ENCODE peak calls at places on chromosome 16, in six cellular contexts. One of them, this sample, is unnamed.

GRCh38 chr16:3829631-3830536 is 50.6 kb downstream of the CREBBP start:
- DNase-seq in lower leg skin: no peak
- DNase-seq in GM10248: no peak
- DNase-seq in ascending aorta: no peak
- DNase-seq in dorsolateral prefrontal cortex: no peak
- DNase-seq in GM12878: no peak
- DNase-seq in this sample: no peak

GRCh38 chr16:76612497-76612896 is 335.3 kb downstream of the CNTNAP4 start:
- DNase-seq in ascending aorta: no peak
- DNase-seq in GM10248: no peak
- DNase-seq in lower leg skin: no peak
- DNase-seq in dorsolateral prefrontal cortex: no peak
- DNase-seq in GM12878: no peak
- DNase-seq in this sample: no peak

GRCh38 chr16:14378131-14378551 is 251.9 kb downstream of the PARN start:
- DNase-seq in GM10248: no peak
- DNase-seq in ascending aorta: no peak
- DNase-seq in GM12878: no peak
- DNase-seq in dorsolateral prefrontal cortex: no peak
- DNase-seq in lower leg skin: no peak
- DNase-seq in this sample: no peak

GRCh38 chr16:12869681-12870427 is 31.5 kb upstream of the SHISA9 start:
- DNase-seq in GM10248: no peak
- DNase-seq in dorsolateral prefrontal cortex: no peak
- DNase-seq in lower leg skin: no peak
- DNase-seq in GM12878: no peak
- DNase-seq in ascending aorta: no peak
- DNase-seq in this sample: no peak

GRCh38 chr16:89409161-89409711 is 81.1 kb downstream of the ANKRD11 start:
- DNase-seq in GM10248: no peak
- DNase-seq in dorsolateral prefrontal cortex: no peak
- DNase-seq in ascending aorta: no peak
- DNase-seq in lower leg skin: no peak
- DNase-seq in GM12878: no peak
- DNase-seq in this sample: no peak

GRCh38 chr16:57743458-57743857 is 7.9 kb downstream of the KATNB1 start:
- DNase-seq in GM10248: no peak
- DNase-seq in dorsolateral prefrontal cortex: no peak
- DNase-seq in lower leg skin: no peak
- DNase-seq in ascending aorta: no peak
- DNase-seq in GM12878: no peak
- DNase-seq in this sample: no peak

GRCh38 chr16:69595127-69596036 is 29.6 kb downstream of the NFAT5 start:
- DNase-seq in GM12878: no peak
- DNase-seq in dorsolateral prefrontal cortex: no peak
- DNase-seq in GM10248: no peak
- DNase-seq in lower leg skin: no peak
- DNase-seq in ascending aorta: no peak
- DNase-seq in this sample: no peak

GRCh38 chr16:53545433-53545832 is 42.4 kb upstream of the AKTIP start:
- DNase-seq in GM12878: no peak
- DNase-seq in ascending aorta: no peak
- DNase-seq in lower leg skin: no peak
- DNase-seq in GM10248: no peak
- DNase-seq in dorsolateral prefrontal cortex: no peak
- DNase-seq in this sample: no peak

GRCh38 chr16:27230562-27230991 is 27.3 kb downstream of the KDM8 start:
- DNase-seq in lower leg skin: no peak
- DNase-seq in GM12878: no peak
- DNase-seq in dorsolateral prefrontal cortex: no peak
- DNase-seq in GM10248: no peak
- DNase-seq in ascending aorta: no peak
- DNase-seq in this sample: no peak

GRCh38 chr16:54193013-54193655 is 93.5 kb downstream of the IRX3 start:
- DNase-seq in ascending aorta: no peak
- DNase-seq in dorsolateral prefrontal cortex: no peak
- DNase-seq in GM10248: no peak
- DNase-seq in GM12878: no peak
- DNase-seq in lower leg skin: peak; percentile 75
- DNase-seq in this sample: no peak

GRCh38 chr16:79191933-79192332 is 408.6 kb downstream of the MAF start:
- DNase-seq in GM12878: no peak
- DNase-seq in ascending aorta: no peak
- DNase-seq in lower leg skin: no peak
- DNase-seq in dorsolateral prefrontal cortex: no peak
- DNase-seq in GM10248: no peak
- DNase-seq in this sample: no peak

GRCh38 chr16:49698416-49698815 is 157.5 kb downstream of the ZNF423 start:
- DNase-seq in dorsolateral prefrontal cortex: no peak
- DNase-seq in lower leg skin: no peak
- DNase-seq in GM12878: no peak
- DNase-seq in ascending aorta: no peak
- DNase-seq in GM10248: no peak
- DNase-seq in this sample: no peak

GRCh38 chr16:12087901-12088364 is 111.4 kb downstream of the SNX29 start:
- DNase-seq in dorsolateral prefrontal cortex: no peak
- DNase-seq in GM12878: no peak
- DNase-seq in lower leg skin: peak; percentile 79
- DNase-seq in GM10248: peak; percentile 44
- DNase-seq in ascending aorta: peak; percentile 55
- DNase-seq in this sample: no peak

GRCh38 chr16:64363039-64363438 is 758.8 kb downstream of the CDH11 start:
- DNase-seq in dorsolateral prefrontal cortex: no peak
- DNase-seq in ascending aorta: no peak
- DNase-seq in GM10248: no peak
- DNase-seq in GM12878: no peak
- DNase-seq in lower leg skin: no peak
- DNase-seq in this sample: no peak

GRCh38 chr16:74625500-74626350 is 18.8 kb upstream of the GLG1 start:
- DNase-seq in lower leg skin: no peak
- DNase-seq in GM12878: no peak
- DNase-seq in dorsolateral prefrontal cortex: no peak
- DNase-seq in ascending aorta: no peak
- DNase-seq in GM10248: no peak
- DNase-seq in this sample: no peak

GRCh38 chr16:6682142-6682811 is 650.4 kb upstream of the RBFOX1 start:
- DNase-seq in lower leg skin: peak; percentile 76
- DNase-seq in GM10248: no peak
- DNase-seq in dorsolateral prefrontal cortex: peak; percentile 38
- DNase-seq in ascending aorta: no peak
- DNase-seq in GM12878: no peak
- DNase-seq in this sample: no peak
- TF ChIP-seq CTCF in lower leg skin: no peak
- TF ChIP-seq CTCF in GM10248: peak; percentile 49
- TF ChIP-seq CTCF in dorsolateral prefrontal cortex: peak; percentile 58
- TF ChIP-seq CTCF in ascending aorta: no peak
- TF ChIP-seq CTCF in GM12878: peak; percentile 51
- TF ChIP-seq CTCF in this sample: no peak

GRCh38 chr16:56534847-56535383 is 15.1 kb upstream of the BBS2 start:
- DNase-seq in dorsolateral prefrontal cortex: no peak
- DNase-seq in GM12878: no peak
- DNase-seq in ascending aorta: no peak
- DNase-seq in lower leg skin: peak; percentile 26
- DNase-seq in GM10248: no peak
- DNase-seq in this sample: no peak

GRCh38 chr16:56538331-56538730 is 18.5 kb upstream of the BBS2 start:
- DNase-seq in lower leg skin: no peak
- DNase-seq in ascending aorta: no peak
- DNase-seq in GM10248: no peak
- DNase-seq in GM12878: no peak
- DNase-seq in dorsolateral prefrontal cortex: no peak
- DNase-seq in this sample: no peak

GRCh38 chr16:56530872-56531271 is 11.0 kb upstream of the BBS2 start:
- DNase-seq in dorsolateral prefrontal cortex: no peak
- DNase-seq in ascending aorta: no peak
- DNase-seq in lower leg skin: no peak
- DNase-seq in GM10248: no peak
- DNase-seq in GM12878: no peak
- DNase-seq in this sample: no peak

GRCh38 chr16:56532714-56533113 is 12.9 kb upstream of the BBS2 start:
- DNase-seq in lower leg skin: peak; percentile 48
- DNase-seq in dorsolateral prefrontal cortex: no peak
- DNase-seq in GM10248: no peak
- DNase-seq in ascending aorta: no peak
- DNase-seq in GM12878: no peak
- DNase-seq in this sample: no peak
- TF ChIP-seq CTCF in lower leg skin: no peak
- TF ChIP-seq CTCF in dorsolateral prefrontal cortex: no peak
- TF ChIP-seq CTCF in GM10248: no peak
- TF ChIP-seq CTCF in ascending aorta: no peak
- TF ChIP-seq CTCF in GM12878: no peak
- TF ChIP-seq CTCF in this sample: no peak

GRCh38 chr16:87463722-87464690 is 28.8 kb downstream of the ZCCHC14 start:
- DNase-seq in GM10248: peak; percentile 56
- DNase-seq in GM12878: no peak
- DNase-seq in ascending aorta: peak; percentile 81
- DNase-seq in lower leg skin: no peak
- DNase-seq in dorsolateral prefrontal cortex: no peak
- DNase-seq in this sample: no peak

GRCh38 chr16:87459027-87459426 is 33.8 kb downstream of the ZCCHC14 start:
- DNase-seq in GM12878: no peak
- DNase-seq in lower leg skin: no peak
- DNase-seq in GM10248: no peak
- DNase-seq in ascending aorta: no peak
- DNase-seq in dorsolateral prefrontal cortex: no peak
- DNase-seq in this sample: no peak

GRCh38 chr16:87459833-87460232 is 33.0 kb downstream of the ZCCHC14 start:
- DNase-seq in GM10248: no peak
- DNase-seq in GM12878: no peak
- DNase-seq in ascending aorta: no peak
- DNase-seq in dorsolateral prefrontal cortex: no peak
- DNase-seq in lower leg skin: no peak
- DNase-seq in this sample: no peak

GRCh38 chr16:87460936-87461335 is 31.9 kb downstream of the ZCCHC14 start:
- DNase-seq in GM10248: no peak
- DNase-seq in GM12878: no peak
- DNase-seq in dorsolateral prefrontal cortex: no peak
- DNase-seq in ascending aorta: no peak
- DNase-seq in lower leg skin: no peak
- DNase-seq in this sample: no peak

DNA sequence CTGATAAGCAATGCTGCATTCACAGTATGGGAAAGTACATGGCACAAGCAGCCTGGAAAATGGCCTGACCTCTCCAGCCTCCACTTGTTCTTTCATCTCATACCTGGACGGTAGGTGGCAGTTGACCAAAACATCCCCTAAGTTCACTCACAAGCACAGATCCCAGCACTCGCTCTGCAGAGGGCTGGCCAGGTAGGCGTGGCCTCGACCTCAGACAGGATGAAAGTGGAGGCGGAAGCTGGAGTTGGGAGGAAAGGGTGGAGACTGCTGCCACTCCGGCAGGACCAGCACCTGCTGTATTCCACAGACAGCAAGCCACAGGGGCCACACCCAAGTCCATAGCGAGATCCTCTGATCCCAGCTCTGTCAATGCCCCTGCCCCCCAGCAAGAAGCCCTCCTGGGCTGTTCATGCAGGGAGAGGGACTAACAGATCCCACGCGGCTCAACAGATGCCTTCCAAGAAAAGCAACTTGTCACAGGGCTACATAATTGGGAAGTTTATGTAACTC is 31.3 kb downstream of the ZCCHC14 start:
- DNase-seq in lower leg skin: peak; percentile 91
- DNase-seq in GM10248: peak; percentile 77
- DNase-seq in dorsolateral prefrontal cortex: no peak
- DNase-seq in ascending aorta: peak; percentile 78
- DNase-seq in GM12878: no peak
- DNase-seq in this sample: no peak
- TF ChIP-seq CTCF in lower leg skin: no peak
- TF ChIP-seq CTCF in GM10248: peak; percentile 59
- TF ChIP-seq CTCF in dorsolateral prefrontal cortex: no peak
- TF ChIP-seq CTCF in ascending aorta: peak; percentile 7
- TF ChIP-seq CTCF in GM12878: peak; percentile 60
- TF ChIP-seq CTCF in this sample: no peak

DNA sequence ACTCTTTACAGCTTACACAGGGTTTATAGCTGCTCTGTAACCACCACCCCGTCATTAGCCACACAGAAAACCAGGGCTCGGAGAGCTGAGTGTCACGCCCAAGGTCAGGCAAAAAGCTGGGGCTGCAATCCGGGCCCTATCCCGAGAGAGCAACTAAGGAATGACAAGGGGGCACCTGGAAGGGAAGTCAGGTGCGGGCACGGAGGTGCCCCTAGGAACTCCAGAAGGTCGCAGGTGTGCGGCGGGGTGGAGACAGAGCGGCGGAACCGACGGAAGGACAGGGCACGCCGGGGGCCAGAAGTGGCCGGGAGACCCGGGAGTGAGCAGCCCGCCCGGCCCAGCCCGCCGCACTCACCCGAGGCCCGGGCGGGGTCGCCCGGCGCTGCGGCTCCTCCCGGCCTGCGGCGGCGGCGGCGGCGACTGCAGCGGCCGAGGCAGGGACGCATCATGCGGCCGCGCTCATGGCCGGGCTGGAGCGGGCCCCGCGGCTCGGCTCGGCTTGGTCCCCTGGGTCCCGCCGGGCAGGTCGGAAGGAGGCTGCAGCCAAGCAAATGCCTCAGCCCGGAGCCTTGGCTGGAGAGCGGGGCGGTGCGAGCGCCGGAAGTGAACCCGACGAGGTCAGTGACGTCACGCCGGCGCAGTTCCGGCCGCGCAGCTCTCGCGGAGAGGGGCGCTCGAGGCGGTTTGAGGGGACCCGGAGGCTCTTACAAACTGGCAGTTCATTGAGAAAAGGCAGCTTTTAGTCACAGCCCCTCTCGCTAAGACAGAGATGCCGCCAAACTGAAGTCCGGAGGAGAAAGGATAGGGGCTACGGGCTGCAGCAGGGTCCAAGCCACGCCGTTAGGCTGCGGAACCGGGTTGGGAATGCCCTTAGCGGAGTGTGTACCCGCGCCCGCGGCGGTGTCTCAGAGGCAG is at the start of gene ZDHHC7:
- DNase-seq in dorsolateral prefrontal cortex: peak; percentile 72
- DNase-seq in lower leg skin: peak; percentile 97
- DNase-seq in ascending aorta: peak; percentile 93
- DNase-seq in GM10248: peak; percentile 96
- DNase-seq in GM12878: peak; percentile 45
- DNase-seq in this sample: no peak
- TF ChIP-seq CTCF in dorsolateral prefrontal cortex: no peak
- TF ChIP-seq CTCF in lower leg skin: no peak
- TF ChIP-seq CTCF in ascending aorta: no peak
- TF ChIP-seq CTCF in GM10248: no peak
- TF ChIP-seq CTCF in GM12878: no peak
- TF ChIP-seq CTCF in this sample: no peak

DNA sequence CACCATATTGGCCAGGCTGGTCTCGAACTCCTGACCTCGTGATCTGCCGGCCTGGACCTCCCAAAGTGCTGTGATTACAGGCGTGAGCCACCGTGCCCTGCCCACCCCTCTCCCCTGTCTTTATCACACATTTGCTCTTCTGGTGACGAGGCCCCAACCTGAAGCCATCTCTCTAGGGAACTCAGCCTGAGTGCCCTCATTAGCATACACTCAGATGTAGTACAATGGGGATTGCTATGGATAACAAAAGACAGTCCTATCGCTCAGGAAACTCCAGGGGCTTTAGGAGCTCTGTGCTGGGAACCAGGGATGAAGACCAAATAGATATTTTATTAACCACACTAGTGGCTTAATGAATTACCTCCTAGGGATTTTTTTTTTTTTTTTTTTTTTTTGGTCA is 100.7 kb downstream of the MARF1 start:
- DNase-seq in ascending aorta: no peak
- DNase-seq in lower leg skin: no peak
- DNase-seq in dorsolateral prefrontal cortex: no peak
- DNase-seq in GM12878: no peak
- DNase-seq in GM10248: no peak
- DNase-seq in this sample: no peak
- TF ChIP-seq CTCF in ascending aorta: no peak
- TF ChIP-seq CTCF in lower leg skin: no peak
- TF ChIP-seq CTCF in dorsolateral prefrontal cortex: no peak
- TF ChIP-seq CTCF in GM12878: no peak
- TF ChIP-seq CTCF in GM10248: no peak
- TF ChIP-seq CTCF in this sample: no peak